ENCODE peak calls at places on chromosome 4, in five cellular contexts. One of them, this sample, is unnamed.

GRCh38 chr4:123750044-123750443 is 353.4 kb downstream of the SPRY1 start:
- DNase-seq in hepatocyte: peak
- DNase-seq in fibroblast of pulmonary artery: no peak
- DNase-seq in substantia nigra: no peak
- DNase-seq in ELR: no peak
- DNase-seq in this sample: no peak

GRCh38 chr4:25467843-25468242 is 90.8 kb downstream of the ANAPC4 start:
- DNase-seq in fibroblast of pulmonary artery: peak
- DNase-seq in substantia nigra: no peak
- DNase-seq in hepatocyte: no peak
- DNase-seq in ELR: no peak
- DNase-seq in this sample: no peak

GRCh38 chr4:148065069-148065468 is 333.2 kb downstream of the ARHGAP10 start:
- DNase-seq in ELR: no peak
- DNase-seq in fibroblast of pulmonary artery: peak
- DNase-seq in substantia nigra: no peak
- DNase-seq in hepatocyte: peak
- DNase-seq in this sample: no peak

GRCh38 chr4:26257850-26258249 is 63.0 kb upstream of the RBPJ start:
- DNase-seq in hepatocyte: no peak
- DNase-seq in fibroblast of pulmonary artery: no peak
- DNase-seq in ELR: no peak
- DNase-seq in substantia nigra: no peak
- DNase-seq in this sample: no peak

GRCh38 chr4:118124977-118125376 is 90.7 kb downstream of the NDST3 start:
- DNase-seq in fibroblast of pulmonary artery: no peak
- DNase-seq in ELR: peak
- DNase-seq in hepatocyte: no peak
- DNase-seq in substantia nigra: no peak
- DNase-seq in this sample: no peak

GRCh38 chr4:169243808-169244207 is 26.9 kb downstream of the SH3RF1 start:
- DNase-seq in hepatocyte: no peak
- DNase-seq in substantia nigra: no peak
- DNase-seq in fibroblast of pulmonary artery: peak
- DNase-seq in ELR: no peak
- DNase-seq in this sample: no peak

GRCh38 chr4:117755438-117755837 is 278.8 kb upstream of the NDST3 start:
- DNase-seq in substantia nigra: no peak
- DNase-seq in hepatocyte: no peak
- DNase-seq in fibroblast of pulmonary artery: no peak
- DNase-seq in ELR: no peak
- DNase-seq in this sample: no peak

GRCh38 chr4:143377635-143378099 is 41.0 kb downstream of the GAB1 start:
- DNase-seq in fibroblast of pulmonary artery: no peak
- DNase-seq in hepatocyte: no peak
- DNase-seq in substantia nigra: no peak
- DNase-seq in ELR: no peak
- DNase-seq in this sample: no peak

GRCh38 chr4:25993564-25994185 is 79.7 kb downstream of the SMIM20 start:
- DNase-seq in hepatocyte: peak
- DNase-seq in ELR: peak
- DNase-seq in fibroblast of pulmonary artery: peak
- DNase-seq in substantia nigra: no peak
- DNase-seq in this sample: no peak